ENCODE peak calls at places on chromosomes 4 and X, in nine cellular contexts. One of them, this sample, is unnamed.

GRCh38 chr4:38514465-38515146 is 149.4 kb upstream of the KLF3 start:
- DNase-seq in Peyer's patch: no peak
- DNase-seq in CD8-positive, alpha-beta memory T cell: no peak
- DNase-seq in A549: no peak
- DNase-seq in CD4-positive, alpha-beta T cell: no peak
- DNase-seq in endodermal cell: no peak
- DNase-seq in fibroblast of lung: no peak
- DNase-seq in OCI-LY7: no peak
- DNase-seq in naive thymus-derived CD4-positive, alpha-beta T cell: no peak
- DNase-seq in this sample: no peak

GRCh38 chr4:15912961-15913630 is 25.4 kb downstream of the FGFBP1 start:
- DNase-seq in CD8-positive, alpha-beta memory T cell: no peak
- DNase-seq in naive thymus-derived CD4-positive, alpha-beta T cell: no peak
- DNase-seq in CD4-positive, alpha-beta T cell: no peak
- DNase-seq in endodermal cell: no peak
- DNase-seq in OCI-LY7: no peak
- DNase-seq in A549: no peak
- DNase-seq in Peyer's patch: no peak
- DNase-seq in fibroblast of lung: no peak
- DNase-seq in this sample: no peak

GRCh38 chrX:22748093-22748999 is 251.4 kb upstream of the DDX53 start:
- DNase-seq in naive thymus-derived CD4-positive, alpha-beta T cell: peak; percentile 44
- DNase-seq in OCI-LY7: peak; percentile 39
- DNase-seq in endodermal cell: peak; percentile 79
- DNase-seq in Peyer's patch: peak; percentile 74
- DNase-seq in fibroblast of lung: peak; percentile 59
- DNase-seq in A549: peak; percentile 38
- DNase-seq in CD8-positive, alpha-beta memory T cell: peak; percentile 35
- DNase-seq in CD4-positive, alpha-beta T cell: peak; percentile 1
- DNase-seq in this sample: peak; percentile 50

GRCh38 chrX:8738588-8739189 is 6.8 kb upstream of the ANOS1 start:
- DNase-seq in endodermal cell: peak; percentile 77
- DNase-seq in A549: peak; percentile 31
- DNase-seq in CD8-positive, alpha-beta memory T cell: no peak
- DNase-seq in CD4-positive, alpha-beta T cell: no peak
- DNase-seq in Peyer's patch: peak; percentile 61
- DNase-seq in fibroblast of lung: peak; percentile 50
- DNase-seq in OCI-LY7: peak; percentile 9
- DNase-seq in naive thymus-derived CD4-positive, alpha-beta T cell: peak; percentile 13
- DNase-seq in this sample: no peak

GRCh38 chr4:94298725-94299252 is 43.8 kb downstream of the HPGDS start:
- DNase-seq in endodermal cell: no peak
- DNase-seq in naive thymus-derived CD4-positive, alpha-beta T cell: no peak
- DNase-seq in CD8-positive, alpha-beta memory T cell: no peak
- DNase-seq in A549: no peak
- DNase-seq in Peyer's patch: no peak
- DNase-seq in CD4-positive, alpha-beta T cell: no peak
- DNase-seq in fibroblast of lung: no peak
- DNase-seq in OCI-LY7: no peak
- DNase-seq in this sample: no peak

GRCh38 chr4:118942465-118942864 is 53.8 kb downstream of the SYNPO2 start:
- DNase-seq in A549: no peak
- DNase-seq in CD4-positive, alpha-beta T cell: no peak
- DNase-seq in endodermal cell: no peak
- DNase-seq in CD8-positive, alpha-beta memory T cell: no peak
- DNase-seq in OCI-LY7: no peak
- DNase-seq in fibroblast of lung: no peak
- DNase-seq in naive thymus-derived CD4-positive, alpha-beta T cell: no peak
- DNase-seq in Peyer's patch: no peak
- DNase-seq in this sample: no peak

GRCh38 chr4:147550626-147551250 is 66.5 kb upstream of the TMEM184C start:
- DNase-seq in CD8-positive, alpha-beta memory T cell: no peak
- DNase-seq in A549: no peak
- DNase-seq in endodermal cell: no peak
- DNase-seq in naive thymus-derived CD4-positive, alpha-beta T cell: no peak
- DNase-seq in OCI-LY7: no peak
- DNase-seq in Peyer's patch: no peak
- DNase-seq in CD4-positive, alpha-beta T cell: no peak
- DNase-seq in fibroblast of lung: peak; percentile 88
- DNase-seq in this sample: no peak

GRCh38 chrX:46913710-46914109 is 1.5 kb downstream of the JADE3 start:
- DNase-seq in Peyer's patch: peak; percentile 48
- DNase-seq in CD8-positive, alpha-beta memory T cell: no peak
- DNase-seq in OCI-LY7: no peak
- DNase-seq in CD4-positive, alpha-beta T cell: no peak
- DNase-seq in A549: peak; percentile 11
- DNase-seq in endodermal cell: peak; percentile 53
- DNase-seq in fibroblast of lung: peak; percentile 20
- DNase-seq in naive thymus-derived CD4-positive, alpha-beta T cell: no peak
- DNase-seq in this sample: peak; percentile 22

GRCh38 chrX:45851434-45851991 is 650.8 kb upstream of the DIPK2B start:
- DNase-seq in CD4-positive, alpha-beta T cell: peak; percentile 10
- DNase-seq in A549: peak; percentile 79
- DNase-seq in naive thymus-derived CD4-positive, alpha-beta T cell: peak; percentile 38
- DNase-seq in endodermal cell: peak; percentile 82
- DNase-seq in OCI-LY7: no peak
- DNase-seq in Peyer's patch: peak; percentile 59
- DNase-seq in CD8-positive, alpha-beta memory T cell: peak; percentile 61
- DNase-seq in fibroblast of lung: no peak
- DNase-seq in this sample: peak; percentile 16

GRCh38 chr4:826508-827208 is 729 bp upstream of the CPLX1 start:
- DNase-seq in CD8-positive, alpha-beta memory T cell: no peak
- DNase-seq in CD4-positive, alpha-beta T cell: no peak
- DNase-seq in naive thymus-derived CD4-positive, alpha-beta T cell: no peak
- DNase-seq in Peyer's patch: peak; percentile 18
- DNase-seq in endodermal cell: peak; percentile 80
- DNase-seq in OCI-LY7: no peak
- DNase-seq in A549: no peak
- DNase-seq in fibroblast of lung: no peak
- DNase-seq in this sample: peak; percentile 73

GRCh38 chr4:181661090-181661489 is 582.1 kb upstream of the TENM3 start:
- DNase-seq in endodermal cell: no peak
- DNase-seq in naive thymus-derived CD4-positive, alpha-beta T cell: no peak
- DNase-seq in A549: no peak
- DNase-seq in fibroblast of lung: peak; percentile 84
- DNase-seq in CD8-positive, alpha-beta memory T cell: no peak
- DNase-seq in Peyer's patch: no peak
- DNase-seq in OCI-LY7: no peak
- DNase-seq in CD4-positive, alpha-beta T cell: no peak
- DNase-seq in this sample: no peak

GRCh38 chr4:95548738-95549245 is at the start of gene UNC5C:
- DNase-seq in fibroblast of lung: peak; percentile 85
- DNase-seq in CD4-positive, alpha-beta T cell: no peak
- DNase-seq in naive thymus-derived CD4-positive, alpha-beta T cell: no peak
- DNase-seq in A549: peak; percentile 37
- DNase-seq in endodermal cell: peak; percentile 88
- DNase-seq in CD8-positive, alpha-beta memory T cell: no peak
- DNase-seq in OCI-LY7: no peak
- DNase-seq in Peyer's patch: peak; percentile 72
- DNase-seq in this sample: peak; percentile 69

GRCh38 chr4:3700736-3701135 is 65.4 kb upstream of the ADRA2C start:
- DNase-seq in CD8-positive, alpha-beta memory T cell: peak; percentile 36
- DNase-seq in A549: no peak
- DNase-seq in Peyer's patch: no peak
- DNase-seq in endodermal cell: no peak
- DNase-seq in fibroblast of lung: no peak
- DNase-seq in OCI-LY7: no peak
- DNase-seq in CD4-positive, alpha-beta T cell: no peak
- DNase-seq in naive thymus-derived CD4-positive, alpha-beta T cell: no peak
- DNase-seq in this sample: no peak

GRCh38 chr4:181823183-181823582 is 420.0 kb upstream of the TENM3 start:
- DNase-seq in CD8-positive, alpha-beta memory T cell: no peak
- DNase-seq in fibroblast of lung: no peak
- DNase-seq in CD4-positive, alpha-beta T cell: no peak
- DNase-seq in endodermal cell: no peak
- DNase-seq in naive thymus-derived CD4-positive, alpha-beta T cell: no peak
- DNase-seq in Peyer's patch: no peak
- DNase-seq in OCI-LY7: no peak
- DNase-seq in A549: no peak
- DNase-seq in this sample: no peak

GRCh38 chr4:7153711-7154110 is 38.6 kb upstream of the SORCS2 start:
- DNase-seq in naive thymus-derived CD4-positive, alpha-beta T cell: no peak
- DNase-seq in A549: no peak
- DNase-seq in Peyer's patch: no peak
- DNase-seq in fibroblast of lung: no peak
- DNase-seq in CD4-positive, alpha-beta T cell: no peak
- DNase-seq in OCI-LY7: no peak
- DNase-seq in endodermal cell: peak; percentile 20
- DNase-seq in CD8-positive, alpha-beta memory T cell: no peak
- DNase-seq in this sample: peak; percentile 20

GRCh38 chr4:101155368-101155767 is 192.0 kb downstream of the PPP3CA start:
- DNase-seq in CD8-positive, alpha-beta memory T cell: no peak
- DNase-seq in fibroblast of lung: peak; percentile 24
- DNase-seq in CD4-positive, alpha-beta T cell: no peak
- DNase-seq in A549: peak; percentile 52
- DNase-seq in endodermal cell: no peak
- DNase-seq in OCI-LY7: no peak
- DNase-seq in Peyer's patch: no peak
- DNase-seq in naive thymus-derived CD4-positive, alpha-beta T cell: no peak
- DNase-seq in this sample: no peak

GRCh38 chr4:95190751-95191436 is 357.9 kb downstream of the UNC5C start:
- DNase-seq in A549: no peak
- DNase-seq in CD4-positive, alpha-beta T cell: no peak
- DNase-seq in fibroblast of lung: no peak
- DNase-seq in CD8-positive, alpha-beta memory T cell: no peak
- DNase-seq in Peyer's patch: no peak
- DNase-seq in naive thymus-derived CD4-positive, alpha-beta T cell: no peak
- DNase-seq in endodermal cell: peak; percentile 49
- DNase-seq in OCI-LY7: no peak
- DNase-seq in this sample: no peak

DNA sequence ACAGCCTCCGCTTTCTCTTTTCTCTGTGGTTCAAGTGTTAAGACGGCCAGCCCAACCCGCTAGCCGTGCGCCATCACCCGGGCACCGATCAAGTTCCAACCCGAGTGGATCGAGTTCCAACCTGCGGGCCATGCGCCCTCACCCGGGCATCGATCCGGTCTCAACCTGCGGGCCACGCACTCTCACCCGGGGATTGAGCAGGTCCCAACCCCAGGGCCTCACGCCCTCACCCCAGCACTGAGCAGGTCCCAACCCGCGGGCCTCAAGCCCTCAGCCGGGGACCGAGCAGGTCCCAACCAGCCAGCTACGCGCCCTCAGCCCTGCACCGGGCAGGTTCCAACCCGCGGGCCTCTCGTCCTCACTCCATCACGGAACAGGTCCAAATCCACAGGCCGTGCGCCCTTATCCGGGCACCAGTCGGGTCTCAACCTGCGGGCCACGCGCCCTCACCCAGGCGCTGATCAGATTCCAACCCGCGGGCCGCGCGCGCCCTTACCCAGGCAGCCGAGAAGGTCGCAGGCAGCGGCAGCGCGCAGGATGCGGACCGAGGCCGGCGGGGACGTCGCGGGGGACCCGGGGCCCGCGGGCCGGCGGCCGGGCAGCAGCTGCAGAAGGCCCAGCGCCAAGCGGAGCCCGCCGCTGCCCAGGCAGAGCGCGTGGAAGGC is 443 bp downstream of the GPR143 start:
- DNase-seq in Peyer's patch: no peak
- DNase-seq in fibroblast of lung: no peak
- DNase-seq in CD4-positive, alpha-beta T cell: no peak
- DNase-seq in endodermal cell: peak; percentile 74
- DNase-seq in A549: no peak
- DNase-seq in naive thymus-derived CD4-positive, alpha-beta T cell: no peak
- DNase-seq in CD8-positive, alpha-beta memory T cell: no peak
- DNase-seq in OCI-LY7: no peak
- DNase-seq in this sample: no peak
- H3K9me3 ChIP-seq in Peyer's patch: no peaks in the 10 kb centered on the region
- H3K9me3 ChIP-seq in fibroblast of lung: no peaks in the 10 kb centered on the region
- H3K9me3 ChIP-seq in CD4-positive, alpha-beta T cell: no peaks in the 10 kb centered on the region
- H3K9me3 ChIP-seq in endodermal cell: no peaks in the 10 kb centered on the region
- H3K9me3 ChIP-seq in A549: no peaks in the 10 kb centered on the region
- H3K9me3 ChIP-seq in naive thymus-derived CD4-positive, alpha-beta T cell: no peaks in the 10 kb centered on the region
- H3K9me3 ChIP-seq in CD8-positive, alpha-beta memory T cell: no peaks in the 10 kb centered on the region
- H3K9me3 ChIP-seq in OCI-LY7: no peaks in the 10 kb centered on the region
- H3K9me3 ChIP-seq in this sample: no peaks in the 10 kb centered on the region

GRCh38 chrX:17567821-17568220 is 169.5 kb upstream of the SCML1 start:
- DNase-seq in CD8-positive, alpha-beta memory T cell: no peak
- DNase-seq in fibroblast of lung: no peak
- DNase-seq in OCI-LY7: no peak
- DNase-seq in CD4-positive, alpha-beta T cell: no peak
- DNase-seq in A549: no peak
- DNase-seq in endodermal cell: no peak
- DNase-seq in Peyer's patch: no peak
- DNase-seq in naive thymus-derived CD4-positive, alpha-beta T cell: no peak
- DNase-seq in this sample: no peak
- H3K27ac ChIP-seq in CD8-positive, alpha-beta memory T cell: no peak overlapping the region
- H3K27ac ChIP-seq in fibroblast of lung: no peak overlapping the region
- H3K27ac ChIP-seq in OCI-LY7: no peak overlapping the region
- H3K27ac ChIP-seq in CD4-positive, alpha-beta T cell: no peak overlapping the region
- H3K27ac ChIP-seq in A549: peak overlapping the region; percentile 64
- H3K27ac ChIP-seq in endodermal cell: no peak overlapping the region
- H3K27ac ChIP-seq in Peyer's patch: no peak overlapping the region
- H3K27ac ChIP-seq in naive thymus-derived CD4-positive, alpha-beta T cell: no peak overlapping the region
- H3K27ac ChIP-seq in this sample: no peak overlapping the region

GRCh38 chr4:56234098-56234497 is 153.2 kb downstream of the AASDH start:
- DNase-seq in A549: no peak
- DNase-seq in fibroblast of lung: no peak
- DNase-seq in OCI-LY7: no peak
- DNase-seq in Peyer's patch: no peak
- DNase-seq in CD4-positive, alpha-beta T cell: no peak
- DNase-seq in CD8-positive, alpha-beta memory T cell: no peak
- DNase-seq in naive thymus-derived CD4-positive, alpha-beta T cell: no peak
- DNase-seq in endodermal cell: no peak
- DNase-seq in this sample: no peak
- H3K9me3 ChIP-seq in A549: no peaks in the 10 kb centered on the region
- H3K9me3 ChIP-seq in fibroblast of lung: no peaks in the 10 kb centered on the region
- H3K9me3 ChIP-seq in OCI-LY7: peaks cover 6% of the 10 kb centered on the region
- H3K9me3 ChIP-seq in Peyer's patch: peaks cover 2% of the 10 kb centered on the region
- H3K9me3 ChIP-seq in CD4-positive, alpha-beta T cell: no peaks in the 10 kb centered on the region
- H3K9me3 ChIP-seq in CD8-positive, alpha-beta memory T cell: no peaks in the 10 kb centered on the region
- H3K9me3 ChIP-seq in naive thymus-derived CD4-positive, alpha-beta T cell: no peaks in the 10 kb centered on the region
- H3K9me3 ChIP-seq in endodermal cell: peaks cover 23% of the 10 kb centered on the region
- H3K9me3 ChIP-seq in this sample: no peaks in the 10 kb centered on the region

DNA sequence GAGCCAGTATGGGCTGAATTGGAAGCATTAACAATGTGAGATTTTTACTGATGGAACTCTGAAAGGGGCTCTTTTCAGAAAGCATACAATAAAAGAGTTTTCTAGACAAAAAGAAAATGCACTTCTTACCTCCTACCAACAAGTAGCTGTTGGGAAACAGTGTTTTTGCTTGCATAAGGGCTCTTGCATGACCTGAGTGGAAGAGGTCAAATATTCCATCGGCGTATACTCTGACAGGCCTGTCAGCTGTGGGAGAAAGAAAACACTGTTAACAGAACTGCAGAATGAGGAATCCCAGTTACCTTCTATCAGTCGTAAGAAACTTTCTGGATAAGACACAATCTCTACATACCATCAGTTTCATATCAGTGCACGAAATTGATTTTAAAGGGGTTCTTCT is 39.5 kb downstream of the PCYT1B start:
- DNase-seq in OCI-LY7: no peak
- DNase-seq in fibroblast of lung: peak; percentile 39
- DNase-seq in A549: no peak
- DNase-seq in naive thymus-derived CD4-positive, alpha-beta T cell: no peak
- DNase-seq in Peyer's patch: no peak
- DNase-seq in CD4-positive, alpha-beta T cell: no peak
- DNase-seq in endodermal cell: no peak
- DNase-seq in CD8-positive, alpha-beta memory T cell: no peak
- DNase-seq in this sample: no peak
- H3K27ac ChIP-seq in OCI-LY7: no peak overlapping the region
- H3K27ac ChIP-seq in fibroblast of lung: no peak overlapping the region
- H3K27ac ChIP-seq in A549: no peak overlapping the region
- H3K27ac ChIP-seq in naive thymus-derived CD4-positive, alpha-beta T cell: no peak overlapping the region
- H3K27ac ChIP-seq in Peyer's patch: no peak overlapping the region
- H3K27ac ChIP-seq in CD4-positive, alpha-beta T cell: no peak overlapping the region
- H3K27ac ChIP-seq in endodermal cell: no peak overlapping the region
- H3K27ac ChIP-seq in CD8-positive, alpha-beta memory T cell: no peak overlapping the region
- H3K27ac ChIP-seq in this sample: no peak overlapping the region

This sample was measured in pancreas.